ENCODE peak calls at places on chromosomes 12 and 14, in seven cellular contexts. L, H, D, K, B, G and Q are unnamed samples.

GRCh38 chr14:98912655-98913054 is 359.3 kb downstream of the BCL11B start:
- DNase-seq in H (no peak), L (no peak), D (no peak), G (no peak), K (no peak), B (no peak), Q (no peak)

GRCh38 chr14:90060312-90060964 is 1.4 kb upstream of the KCNK13 start:
- DNase-seq in K (no peak), D (peak; percentile 79), L (no peak), B (peak; percentile 47), H (peak; percentile 44), G (peak; percentile 63), Q (no peak)

GRCh38 chr12:121568971-121569808 is 11.6 kb downstream of the KDM2B start:
- DNase-seq in L (peak; percentile 57), G (no peak), D (no peak), B (peak; percentile 74), H (no peak), K (no peak), Q (no peak)

GRCh38 chr14:74275265-74275841 is 27.4 kb downstream of the ABCD4 start:
- DNase-seq in B (no peak), H (peak; percentile 66), G (peak; percentile 75), K (peak; percentile 59), D (no peak), L (no peak), Q (no peak)

GRCh38 chr12:57738142-57738474 is 434 bp downstream of the AGAP2 start:
- DNase-seq in D (no peak), L (no peak), B (no peak), G (no peak), H (no peak), K (no peak), Q (no peak)

GRCh38 chr12:117026343-117026742 is 72.9 kb downstream of the TESC start:
- DNase-seq in G (no peak), K (no peak), B (no peak), L (no peak), H (no peak), D (no peak), Q (no peak)

GRCh38 chr12:111056618-111057521 is 136.5 kb upstream of the MYL2 start:
- DNase-seq in G (no peak), L (no peak), K (no peak), H (no peak), D (no peak), B (no peak), Q (no peak)

GRCh38 chr14:99134333-99135046 is 137.5 kb downstream of the BCL11B start:
- DNase-seq in B (no peak), H (no peak), L (no peak), G (no peak), K (no peak), D (no peak), Q (no peak)

GRCh38 chr14:22996823-22997301 is 13.1 kb downstream of the C14orf93 start:
- DNase-seq in B (no peak), D (no peak), G (no peak), L (peak; percentile 71), H (no peak), K (no peak), Q (no peak)

GRCh38 chr12:64679487-64679983 is 69.2 kb downstream of the RASSF3 start:
- DNase-seq in B (peak; percentile 74), H (peak; percentile 71), G (peak; percentile 82), K (no peak), L (peak; percentile 58), D (peak; percentile 60), Q (no peak)

GRCh38 chr12:12384601-12385321 is 27.9 kb downstream of the BORCS5 start:
- DNase-seq in L (no peak), D (no peak), H (no peak), K (no peak), B (no peak), G (peak; percentile 32), Q (no peak)

GRCh38 chr14:95006479-95006878 is 150.8 kb downstream of the DICER1 start:
- DNase-seq in D (no peak), H (no peak), K (no peak), B (no peak), L (no peak), G (no peak), Q (no peak)

GRCh38 chr12:132429932-132430643 is 59.9 kb upstream of the FBRSL1 start:
- DNase-seq in D (peak; percentile 54), G (no peak), K (no peak), B (peak; percentile 64), H (no peak), L (no peak), Q (no peak)

GRCh38 chr12:113955109-113955970 is 10.8 kb downstream of the RBM19 start:
- DNase-seq in D (no peak), L (no peak), G (peak; percentile 1), H (no peak), B (no peak), K (no peak), Q (no peak)

GRCh38 chr12:68746572-68747180 is 700 bp downstream of the SLC35E3 start:
- DNase-seq in G (peak; percentile 67), D (peak; percentile 65), H (peak; percentile 66), K (no peak), B (peak; percentile 71), L (peak; percentile 56), Q (no peak)

GRCh38 chr12:118855858-118856257 is 125.5 kb upstream of the SRRM4 start:
- DNase-seq in H (no peak), B (no peak), D (no peak), G (no peak), L (no peak), K (no peak), Q (no peak)

GRCh38 chr14:68247281-68247680 is 427.7 kb downstream of the RAD51B start:
- DNase-seq in B (no peak), G (no peak), K (no peak), L (no peak), H (no peak), D (no peak), Q (no peak)

GRCh38 chr12:132285311-132285741 is 44.1 kb downstream of the GALNT9 start:
- DNase-seq in H (no peak), B (peak; percentile 42), L (no peak), K (no peak), D (peak; percentile 20), G (no peak), Q (no peak)

DNA sequence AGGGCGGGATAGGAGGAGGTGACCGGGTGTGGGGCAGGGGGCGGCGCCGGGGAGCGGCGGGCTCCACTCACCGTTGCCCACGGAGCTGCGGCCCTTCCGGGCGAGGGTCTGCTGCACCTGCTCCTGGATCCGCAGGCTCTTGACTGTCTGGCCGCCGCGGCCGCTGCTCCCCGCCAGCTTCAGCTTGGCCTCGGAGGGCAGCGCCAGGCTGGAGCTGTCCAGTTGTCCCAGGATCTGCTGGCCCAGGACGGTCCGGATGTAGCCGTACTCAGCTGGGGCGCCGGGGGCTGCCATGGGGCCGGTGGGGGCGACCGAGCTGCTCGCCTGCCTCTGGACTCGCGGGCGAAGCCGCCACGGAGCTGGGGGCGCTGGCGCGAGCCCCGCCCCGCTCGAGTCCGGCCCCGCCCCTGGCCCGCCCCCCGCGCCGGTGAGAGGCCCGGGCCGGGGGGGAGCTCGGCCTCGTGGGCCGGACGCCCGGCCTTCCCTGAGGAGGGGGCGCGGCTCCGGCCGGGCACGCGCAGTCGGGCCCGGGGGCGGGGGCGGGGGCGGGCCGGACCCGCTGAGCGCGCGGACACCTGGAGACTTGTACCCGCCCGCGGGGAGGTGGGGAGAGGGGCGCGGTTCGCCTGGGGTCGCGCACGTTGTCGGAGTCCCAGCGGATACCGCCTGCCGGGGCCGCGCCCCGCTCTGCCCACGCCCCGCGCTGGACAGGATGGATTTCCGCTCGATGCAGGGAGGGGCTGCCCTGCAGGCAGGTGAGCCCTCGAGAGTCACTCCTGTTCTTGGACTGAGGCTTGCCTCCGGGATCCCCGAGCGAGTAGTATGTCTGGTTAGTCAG is at the start of gene PKP2:
- DNase-seq in G (peak; percentile 22), D (peak; percentile 76), K (no peak), L (peak; percentile 28), B (peak; percentile 80), H (no peak), Q (no peak)
- TF ChIP-seq CTCF in G (no peak), D (no peak), K (no peak), L (no peak), B (no peak), H (no peak), Q (no peak)

GRCh38 chr12:98174410-98174809 is 341.0 kb upstream of the TMPO start:
- DNase-seq in B (no peak), H (no peak), D (no peak), G (no peak), K (no peak), L (no peak), Q (no peak)
- TF ChIP-seq CTCF in B (no peak), H (no peak), D (no peak), G (no peak), K (no peak), L (no peak), Q (no peak)

GRCh38 chr12:10031771-10032175 is 1.3 kb downstream of the CLEC9A start:
- DNase-seq in K (peak; percentile 77), D (no peak), B (no peak), G (peak; percentile 86), L (no peak), H (peak; percentile 64), Q (no peak)

GRCh38 chr12:10031318-10031717 is 836 bp downstream of the CLEC9A start:
- DNase-seq in H (no peak), L (no peak), K (no peak), G (peak; percentile 27), D (no peak), B (no peak), Q (no peak)

GRCh38 chr12:10030446-10030845 is at the start of gene CLEC9A:
- DNase-seq in G (no peak), B (no peak), K (no peak), L (no peak), D (no peak), H (no peak), Q (no peak)

DNA sequence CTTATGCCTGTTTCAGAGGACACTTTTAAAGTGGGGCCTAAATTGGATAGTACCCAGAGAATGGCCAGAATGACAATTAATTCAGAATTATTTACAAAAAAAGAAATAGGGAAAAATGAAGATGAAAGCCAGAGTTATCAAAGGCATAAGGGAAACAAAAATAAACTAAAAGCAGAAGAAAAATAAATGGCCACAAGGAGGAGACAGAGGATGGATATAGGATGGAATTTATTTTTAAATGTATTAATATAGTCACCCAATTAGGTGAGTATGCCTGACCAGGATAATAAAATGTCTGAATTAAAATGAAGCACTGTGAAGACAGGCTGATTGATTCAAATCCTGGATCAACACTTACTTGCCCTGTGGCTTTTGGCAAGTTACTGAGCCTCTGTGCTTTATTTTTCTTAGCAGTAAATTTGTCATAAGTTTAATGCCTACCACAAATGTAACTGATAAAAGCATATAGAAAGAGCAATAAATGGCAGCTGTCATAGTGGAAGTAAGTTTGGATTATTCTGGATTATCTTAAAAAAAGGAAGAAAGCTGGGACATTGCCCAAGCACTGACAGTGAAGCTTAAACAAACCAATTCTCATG is 3.4 kb downstream of the CLEC9A start:
- DNase-seq in G (no peak), H (no peak), D (no peak), L (no peak), K (no peak), B (no peak), Q (no peak)
- TF ChIP-seq CTCF in G (peak; percentile 11), H (peak; percentile 35), D (no peak), L (peak; percentile 14), K (peak; percentile 26), B (peak; percentile 54), Q (no peak)

GRCh38 chr12:25682421-25682820 is 129.3 kb upstream of the LMNTD1 start:
- DNase-seq in K (no peak), D (no peak), G (peak; percentile 13), H (no peak), L (no peak), B (no peak), Q (no peak)

GRCh38 chr12:25681580-25681979 is 128.5 kb upstream of the LMNTD1 start:
- DNase-seq in L (no peak), G (no peak), K (no peak), H (no peak), D (no peak), B (no peak), Q (no peak)

GRCh38 chr12:25675808-25676207 is 122.7 kb upstream of the LMNTD1 start:
- DNase-seq in K (peak; percentile 21), L (no peak), D (no peak), H (no peak), G (peak; percentile 42), B (no peak), Q (no peak)

GRCh38 chr12:25677180-25677937 is 124.3 kb upstream of the LMNTD1 start:
- DNase-seq in K (no peak), H (no peak), G (peak; percentile 5), D (no peak), B (no peak), L (no peak), Q (no peak)
- TF ChIP-seq CTCF in K (no peak), H (no peak), G (peak; percentile 19), D (no peak), B (peak; percentile 34), L (no peak), Q (no peak)